ENCODE peak calls at places on chromosomes 12 and 14, in nine cellular contexts. G, L, P, N, O, F, T, D and Q are unnamed samples.

GRCh38 chr12:1054103-1054838 is 63.2 kb downstream of the ERC1 start:
- DNase-seq in G (no peak), L (no peak), P (no peak), N (no peak), O (no peak), F (no peak), T (no peak), D (no peak), Q (no peak)

GRCh38 chr12:94560416-94561221 is 89.7 kb downstream of the TMCC3 start:
- DNase-seq in G (peak; percentile 53), L (peak; percentile 61), P (peak; percentile 22), N (peak; percentile 53), O (no peak), F (peak; percentile 53), T (no peak), D (no peak), Q (peak; percentile 44)

GRCh38 chr12:104568881-104569280 is 112.1 kb downstream of the CHST11 start:
- DNase-seq in G (no peak), L (no peak), P (no peak), N (no peak), O (no peak), F (no peak), T (no peak), D (no peak), Q (no peak)

GRCh38 chr14:23109769-23110168 is 5.0 kb upstream of the CIROP start:
- DNase-seq in G (no peak), L (no peak), P (no peak), N (no peak), O (no peak), F (no peak), T (no peak), D (no peak), Q (no peak)

GRCh38 chr14:105495990-105496830 is 5.2 kb downstream of the TEDC1 start:
- DNase-seq in G (no peak), L (no peak), P (no peak), N (no peak), O (no peak), F (no peak), T (no peak), D (peak; percentile 73), Q (peak; percentile 84)

GRCh38 chr12:69415471-69416275 is 54.5 kb upstream of the FRS2 start:
- DNase-seq in G (peak; percentile 47), L (peak; percentile 42), P (peak; percentile 36), N (peak; percentile 57), O (peak; percentile 43), F (peak; percentile 95), T (peak; percentile 70), D (no peak), Q (peak; percentile 86)

GRCh38 chr12:116818341-116818856 is 62.8 kb downstream of the HRK start:
- DNase-seq in G (peak; percentile 44), L (peak; percentile 19), P (peak; percentile 36), N (peak; percentile 21), O (no peak), F (peak; percentile 23), T (no peak), D (peak; percentile 62), Q (peak; percentile 16)

GRCh38 chr14:73771848-73772705 is 57.9 kb upstream of the PNMA1 start:
- DNase-seq in G (peak; percentile 80), L (peak; percentile 84), P (peak; percentile 45), N (peak; percentile 77), O (peak; percentile 91), F (peak; percentile 86), T (no peak), D (peak; percentile 76), Q (no peak)

GRCh38 chr12:5390174-5390799 is 41.6 kb upstream of the NTF3 start:
- DNase-seq in G (no peak), L (no peak), P (no peak), N (no peak), O (no peak), F (no peak), T (no peak), D (no peak), Q (no peak)

GRCh38 chr12:59115526-59115925 is 195.2 kb upstream of the LRIG3 start:
- DNase-seq in G (no peak), L (no peak), P (no peak), N (no peak), O (no peak), F (peak; percentile 52), T (no peak), D (no peak), Q (no peak)

GRCh38 chr12:59115995-59116394 is 195.7 kb upstream of the LRIG3 start:
- DNase-seq in G (no peak), L (no peak), P (no peak), N (no peak), O (no peak), F (no peak), T (no peak), D (no peak), Q (no peak)

GRCh38 chr12:59118356-59118755 is 198.1 kb upstream of the LRIG3 start:
- DNase-seq in G (no peak), L (no peak), P (no peak), N (no peak), O (no peak), F (no peak), T (no peak), D (no peak), Q (no peak)

GRCh38 chr12:59111873-59112272 is 191.6 kb upstream of the LRIG3 start:
- DNase-seq in G (no peak), L (no peak), P (no peak), N (no peak), O (no peak), F (no peak), T (no peak), D (no peak), Q (no peak)

GRCh38 chr12:59113831-59114273 is 193.5 kb upstream of the LRIG3 start:
- DNase-seq in G (peak; percentile 85), L (peak; percentile 78), P (peak; percentile 60), N (peak; percentile 78), O (peak; percentile 27), F (peak; percentile 81), T (peak; percentile 84), D (peak; percentile 66), Q (peak; percentile 95)
- TF ChIP-seq CTCF in G (peak; percentile 43), L (peak; percentile 88), P (peak; percentile 65), N (peak; percentile 89), O (peak; percentile 70), F (peak; percentile 93), T (peak; percentile 52), D (peak; percentile 71), Q (no peak)

GRCh38 chr12:24195063-24195462 is 245.6 kb upstream of the SOX5 start:
- DNase-seq in G (no peak), L (no peak), P (no peak), N (no peak), O (no peak), F (no peak), T (no peak), D (no peak), Q (no peak)
- TF ChIP-seq POLR2A in G (no peak), L (no peak), P (no peak), N (no peak), O (no peak), F (no peak), T (no peak), D (no peak), Q (no peak)

GRCh38 chr12:98744692-98745091 is 99.6 kb downstream of the APAF1 start:
- DNase-seq in G (peak; percentile 76), L (no peak), P (no peak), N (no peak), O (no peak), F (no peak), T (no peak), D (no peak), Q (no peak)

GRCh38 chr12:98741615-98742265 is 96.7 kb downstream of the APAF1 start:
- DNase-seq in G (no peak), L (no peak), P (no peak), N (no peak), O (peak; percentile 33), F (peak; percentile 19), T (no peak), D (no peak), Q (no peak)

GRCh38 chr12:98741229-98741614 is 96.1 kb downstream of the APAF1 start:
- DNase-seq in G (no peak), L (no peak), P (no peak), N (no peak), O (no peak), F (peak; percentile 44), T (no peak), D (no peak), Q (no peak)

GRCh38 chr12:98745578-98746391 is 100.7 kb downstream of the APAF1 start:
- DNase-seq in G (peak; percentile 68), L (no peak), P (no peak), N (no peak), O (no peak), F (peak; percentile 11), T (no peak), D (peak; percentile 28), Q (no peak)

GRCh38 chr12:98743362-98743953 is 98.4 kb downstream of the APAF1 start:
- DNase-seq in G (no peak), L (no peak), P (no peak), N (peak; percentile 48), O (peak; percentile 61), F (peak; percentile 22), T (no peak), D (no peak), Q (no peak)
- TF ChIP-seq CTCF in G (no peak), L (peak; percentile 42), P (no peak), N (peak; percentile 99), O (peak; percentile 74), F (peak; percentile 54), T (no peak), D (peak; percentile 26), Q (no peak)

DNA sequence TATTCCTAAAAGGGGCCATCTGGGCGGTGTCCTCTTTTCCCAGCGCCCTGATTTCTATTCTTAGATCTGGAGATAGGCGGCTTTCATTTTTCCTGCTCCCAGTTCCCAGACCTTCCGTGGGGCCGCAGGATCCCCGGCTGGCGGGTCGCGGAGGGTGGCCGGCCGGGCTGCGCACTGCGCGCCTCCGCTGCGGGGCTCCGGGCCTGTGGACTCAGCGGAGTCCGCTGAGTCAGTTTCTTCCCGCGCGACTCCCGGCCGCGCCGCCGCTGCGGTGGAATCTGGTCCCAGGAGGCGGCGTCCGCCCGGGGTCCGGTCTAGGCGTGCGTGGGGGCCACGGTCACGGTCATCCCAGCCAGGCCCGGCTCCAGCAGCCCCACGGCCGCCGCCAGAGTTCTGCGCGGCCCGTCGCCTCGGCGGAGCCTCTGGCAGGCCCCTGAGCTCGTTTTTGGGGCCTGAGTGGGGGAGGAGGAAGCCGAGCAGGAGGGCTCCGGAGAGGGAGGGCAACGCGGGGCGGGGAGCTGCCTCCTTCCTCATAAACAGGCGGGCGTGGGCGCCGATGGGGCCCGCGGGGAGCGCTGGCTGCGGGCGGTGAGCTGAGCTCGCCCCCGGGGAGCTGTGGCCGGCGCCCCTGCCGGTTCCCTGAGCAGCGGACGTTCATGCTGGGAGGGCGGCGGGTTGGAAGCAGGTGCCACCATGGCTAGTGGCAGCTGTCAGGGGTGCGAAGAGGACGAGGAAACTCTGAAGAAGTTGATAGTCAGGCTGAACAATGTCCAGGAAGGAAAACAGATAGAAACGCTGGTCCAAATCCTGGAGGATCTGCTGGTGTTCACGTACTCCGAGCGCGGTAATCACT is at the start of gene LRRK2:
- DNase-seq in G (peak; percentile 90), L (peak; percentile 74), P (peak; percentile 68), N (peak; percentile 98), O (peak; percentile 11), F (peak; percentile 28), T (peak; percentile 94), D (peak; percentile 88), Q (peak; percentile 96)
- TF ChIP-seq POLR2A in G (peak; percentile 47), L (peak; percentile 73), P (no peak), N (peak; percentile 82), O (no peak), F (no peak), T (peak; percentile 48), D (peak; percentile 87), Q (no peak)